ENCODE peak calls at places on chromosomes 12 and 14, in ten cellular contexts. N is stimulated activated CD4-positive, alpha-beta T cell treated with anti-CD3 and anti-CD28 coated beads, Interleukin-2, amount 100 ng/mL, for 4 hours; P is suprapubic skin; U is Right ventricle myocardium inferior; D is Peyer's patch; G is MV-4-11; Q is foreskin fibroblast; B is GM04504; Z is right lobe of liver; Y is OCI-LY7. K is an unnamed sample.

GRCh38 chr12:92145481-92145730 is 240 bp downstream of the BTG1 start:
- DNase-seq in Z (no peak), Y (no peak), D (no peak), Q (no peak), P (no peak), B (no peak), U (no peak), N (no peak), G (no peak), K (no peak)

GRCh38 chr14:62468946-62469345 is 576.3 kb downstream of the KCNH5 start:
- DNase-seq in N (no peak), U (no peak), B (no peak), Z (no peak), Y (no peak), P (no peak), Q (no peak), G (no peak), D (no peak), K (no peak)

GRCh38 chr12:120703311-120703942 is 6.8 kb upstream of the UNC119B start:
- DNase-seq in G (no peak), N (no peak), Y (no peak), Q (no peak), Z (no peak), P (no peak), B (no peak), U (no peak), D (no peak), K (no peak)

GRCh38 chr14:68373124-68373646 is 419.7 kb downstream of the ZFP36L1 start:
- DNase-seq in Q (no peak), U (no peak), Z (no peak), Y (no peak), B (no peak), N (no peak), P (no peak), D (no peak), G (no peak), K (no peak)

GRCh38 chr14:77005559-77005958 is 22.9 kb downstream of the IRF2BPL start:
- DNase-seq in Y (no peak), U (no peak), G (no peak), N (no peak), Q (no peak), Z (no peak), P (no peak), B (no peak), D (no peak), K (no peak)

GRCh38 chr12:56243731-56244181 is 13.9 kb downstream of the SLC39A5 start:
- DNase-seq in G (no peak), N (no peak), Q (peak), U (no peak), Y (no peak), P (no peak), D (no peak), Z (no peak), B (no peak), K (no peak)

GRCh38 chr12:40648519-40648918 is 43.7 kb upstream of the CNTN1 start:
- DNase-seq in Z (no peak), P (no peak), Q (no peak), U (no peak), G (no peak), B (no peak), Y (no peak), D (no peak), N (no peak), K (no peak)

GRCh38 chr12:107822356-107822755 is 47.9 kb downstream of the ASCL4 start:
- DNase-seq in B (no peak), D (no peak), P (no peak), Q (no peak), N (no peak), Z (no peak), Y (no peak), G (peak), U (no peak), K (no peak)

GRCh38 chr14:93072659-93073365 is 42.9 kb downstream of the ITPK1 start:
- DNase-seq in Z (no peak), D (no peak), Q (no peak), U (no peak), P (no peak), N (no peak), B (no peak), G (no peak), Y (no peak), K (no peak)